ENCODE peak calls at places on chromosome 16, in nine cellular contexts. D is mucosa of descending colon; K is BJ; G is body of pancreas; Y is cardiac fibroblast; T is astrocyte of the spinal cord; Q is CD8-positive, alpha-beta T cell; A is AG10803; I is mammary epithelial cell. Z is an unnamed sample.

GRCh38 chr16:78200023-78200389 is 100.6 kb downstream of the WWOX start:
- DNase-seq in Q (no peak), G (no peak), I (no peak), D (no peak), Y (no peak), K (no peak), T (no peak), A (no peak), Z (no peak)

GRCh38 chr16:50279142-50279865 is 13.0 kb downstream of the ADCY7 start:
- DNase-seq in Q (peak), D (peak), G (peak), K (no peak), T (no peak), I (no peak), Y (no peak), A (no peak), Z (no peak)

GRCh38 chr16:22848451-22848850 is 34.5 kb downstream of the HS3ST2 start:
- DNase-seq in G (no peak), T (no peak), D (no peak), Q (no peak), Y (no peak), K (no peak), A (no peak), I (peak), Z (no peak)

GRCh38 chr16:86500708-86501510 is 9.4 kb upstream of the FOXF1 start:
- DNase-seq in G (no peak), Q (no peak), K (no peak), T (no peak), A (no peak), Y (no peak), D (no peak), I (no peak), Z (no peak)

GRCh38 chr16:88681709-88682451 is 4.4 kb downstream of the SNAI3 start:
- DNase-seq in K (no peak), Q (peak), D (peak), G (peak), A (no peak), T (no peak), I (no peak), Y (no peak), Z (no peak)

GRCh38 chr16:64121473-64121872 is 1000.4 kb downstream of the CDH11 start:
- DNase-seq in I (peak), Q (no peak), A (peak), Y (peak), G (no peak), D (no peak), K (peak), T (peak), Z (no peak)

GRCh38 chr16:53515811-53516210 is 12.8 kb upstream of the AKTIP start:
- DNase-seq in G (no peak), Q (no peak), Y (no peak), T (no peak), D (no peak), A (no peak), K (no peak), I (no peak), Z (no peak)

GRCh38 chr16:85681255-85681654 is 7.5 kb downstream of the GINS2 start:
- DNase-seq in G (no peak), D (peak), Q (no peak), Y (no peak), T (no peak), K (no peak), I (no peak), A (no peak), Z (no peak)

GRCh38 chr16:49472598-49472997 is 99.0 kb downstream of the C16orf78 start:
- DNase-seq in A (no peak), Y (no peak), G (no peak), K (no peak), T (no peak), Q (no peak), I (no peak), D (no peak), Z (no peak)

GRCh38 chr16:85422374-85423185 is 190.5 kb upstream of the GSE1 start:
- DNase-seq in D (peak), A (no peak), K (no peak), Y (no peak), G (peak), T (no peak), I (no peak), Q (no peak), Z (no peak)

GRCh38 chr16:49592507-49593422 is 219.2 kb downstream of the C16orf78 start:
- DNase-seq in I (no peak), A (peak), G (peak), T (peak), D (no peak), Y (peak), K (no peak), Q (peak), Z (no peak)

GRCh38 chr16:85201566-85201965 is 89.3 kb upstream of the CIBAR2 start:
- DNase-seq in K (no peak), D (no peak), Y (no peak), A (peak), Q (no peak), T (no peak), I (no peak), G (no peak), Z (no peak)

GRCh38 chr16:359067-359763 is 6.7 kb upstream of the AXIN1 start:
- DNase-seq in T (no peak), Q (no peak), K (no peak), G (no peak), D (peak), I (no peak), Y (no peak), A (no peak), Z (no peak)

GRCh38 chr16:56697456-56698155 is 15.3 kb downstream of the MT1X start:
- DNase-seq in I (no peak), A (no peak), Y (no peak), K (no peak), T (no peak), G (no peak), D (no peak), Q (no peak), Z (no peak)

GRCh38 chr16:69435977-69436729 is 11.7 kb downstream of the CYB5B start:
- DNase-seq in G (peak), D (no peak), Y (no peak), T (no peak), Q (no peak), A (no peak), K (no peak), I (no peak), Z (no peak)

GRCh38 chr16:86761117-86761971 is 183.0 kb downstream of the FOXL1 start:
- DNase-seq in G (peak), T (peak), Y (peak), A (peak), Q (peak), K (peak), I (peak), D (no peak), Z (no peak)

GRCh38 chr16:10202650-10203049 is 20.4 kb upstream of the GRIN2A start:
- DNase-seq in Y (no peak), Q (no peak), I (no peak), T (no peak), K (no peak), G (no peak), D (no peak), A (no peak), Z (no peak)

GRCh38 chr16:57446530-57447141 is 549 bp downstream of the CIAPIN1 start:
- DNase-seq in Q (peak), Y (peak), I (peak), K (no peak), A (peak), T (peak), G (peak), D (no peak), Z (no peak)

GRCh38 chr16:9695152-9695551 is 487.1 kb downstream of the GRIN2A start:
- DNase-seq in I (no peak), Y (no peak), G (no peak), D (no peak), T (no peak), K (no peak), A (no peak), Q (no peak), Z (no peak)

GRCh38 chr16:75789237-75789636 is 62.9 kb upstream of the CPHXL start:
- DNase-seq in T (peak), K (peak), Y (peak), I (peak), Q (no peak), G (no peak), A (peak), D (no peak), Z (peak)

GRCh38 chr16:70725912-70726828 is 40.3 kb upstream of the MTSS2 start:
- DNase-seq in I (no peak), T (no peak), D (no peak), A (no peak), K (no peak), G (no peak), Y (no peak), Q (no peak), Z (no peak)

GRCh38 chr16:34743115-34743514 is 1283.7 kb downstream of the TP53TG3F start:
- DNase-seq in Y (no peak), I (no peak), D (no peak), A (no peak), T (no peak), K (no peak), Q (no peak), G (no peak), Z (no peak)

GRCh38 chr16:23948949-23949392 is 113.2 kb downstream of the PRKCB start:
- DNase-seq in K (no peak), D (no peak), A (no peak), I (no peak), Q (peak), T (no peak), Y (no peak), G (peak), Z (no peak)

GRCh38 chr16:9160551-9160911 is 69.1 kb downstream of the HAPSTR1 start:
- DNase-seq in Q (no peak), K (no peak), A (no peak), D (no peak), I (no peak), G (no peak), Y (no peak), T (no peak), Z (no peak)

GRCh38 chr16:85234310-85235235 is 122.3 kb upstream of the CIBAR2 start:
- DNase-seq in A (peak), Q (no peak), T (peak), D (peak), I (no peak), Y (peak), K (no peak), G (peak), Z (peak)

GRCh38 chr16:87628940-87629339 is 26.6 kb downstream of the JPH3 start:
- DNase-seq in K (no peak), G (no peak), A (peak), Q (no peak), D (no peak), Y (peak), I (peak), T (no peak), Z (no peak)

GRCh38 chr16:31242197-31242596 is 17.6 kb upstream of the ITGAM start:
- DNase-seq in G (no peak), K (no peak), A (peak), T (no peak), Q (no peak), I (peak), Y (no peak), D (no peak), Z (no peak)

GRCh38 chr16:9612267-9612666 is 520.8 kb downstream of the HAPSTR1 start:
- DNase-seq in Y (no peak), T (peak), Q (no peak), D (no peak), K (no peak), I (no peak), G (no peak), A (no peak), Z (peak)

GRCh38 chr16:67942200-67942509 is 1.8 kb downstream of the LCAT start:
- DNase-seq in Y (peak), G (peak), Q (no peak), A (peak), K (no peak), I (no peak), T (peak), D (no peak), Z (no peak)

GRCh38 chr16:24721830-24722238 is 7.6 kb upstream of the TNRC6A start:
- DNase-seq in D (no peak), A (no peak), Y (no peak), G (no peak), Q (no peak), I (peak), T (no peak), K (no peak), Z (no peak)

GRCh38 chr16:68590201-68590994 is 51.3 kb downstream of the ZFP90 start:
- DNase-seq in G (peak), T (peak), A (peak), Q (peak), Y (peak), I (peak), D (peak), K (no peak), Z (peak)

GRCh38 chr16:8849411-8850011 is 19.3 kb downstream of the CARHSP1 start:
- DNase-seq in T (peak), D (no peak), K (no peak), A (no peak), I (no peak), Q (no peak), Y (peak), G (no peak), Z (no peak)

GRCh38 chr16:15502041-15502725 is 67.8 kb downstream of the BMERB1 start:
- DNase-seq in Y (peak), I (peak), T (peak), G (no peak), A (peak), D (no peak), K (peak), Q (no peak), Z (peak)

GRCh38 chr16:2969545-2970521 is 685 bp downstream of the PAQR4 start:
- DNase-seq in D (peak), G (peak), Q (peak), A (peak), T (peak), Y (peak), I (peak), K (no peak), Z (no peak)

GRCh38 chr16:60225541-60225940 is 1491.4 kb upstream of the GOT2 start:
- DNase-seq in I (no peak), T (no peak), D (no peak), K (no peak), G (no peak), Q (no peak), A (no peak), Y (no peak), Z (no peak)

DNA sequence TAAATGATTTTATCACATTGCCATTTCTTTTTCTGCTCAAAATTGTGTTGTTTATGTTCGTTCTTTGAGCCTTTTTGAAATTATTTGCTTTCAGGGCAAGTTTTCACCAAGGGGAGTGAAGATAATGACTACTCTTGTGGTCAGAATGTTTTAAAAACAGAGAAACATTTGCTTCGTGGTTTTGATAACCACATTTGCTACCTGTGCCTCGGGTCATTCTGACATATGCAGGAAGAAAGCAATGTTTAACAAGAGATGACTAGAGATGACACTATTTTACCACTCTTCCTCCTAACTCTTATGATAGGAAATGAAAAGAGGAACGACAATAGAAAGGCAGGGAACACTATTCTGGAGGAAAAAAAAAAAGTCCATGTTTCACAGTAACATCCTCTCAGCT is 1496.5 kb upstream of the GOT2 start:
- DNase-seq in Q (no peak), D (no peak), Y (no peak), I (peak), A (peak), K (no peak), G (no peak), T (no peak), Z (no peak)
- TF ChIP-seq CTCF in Q (no peak), D (no peak), Y (no peak), I (no peak), A (no peak), K (no peak), G (no peak), T (no peak), Z (no peak)

GRCh38 chr16:20903889-20904506 is 3.4 kb downstream of the LYRM1 start:
- DNase-seq in I (no peak), G (no peak), D (no peak), T (no peak), A (no peak), Q (no peak), Y (no peak), K (no peak), Z (no peak)
- H3K4me3 ChIP-seq in I (no peak), G (no peak), D (no peak), T (no peak), A (no peak), Q (no peak), Y (no peak), K (no peak), Z (no peak)

GRCh38 chr16:66357523-66357928 is 9.0 kb upstream of the CDH5 start:
- DNase-seq in K (peak), D (no peak), T (peak), I (peak), Y (peak), A (peak), G (peak), Q (no peak), Z (peak)
- TF ChIP-seq CTCF in K (peak), D (peak), T (peak), I (peak), Y (peak), A (peak), G (peak), Q (peak), Z (peak)

GRCh38 chr16:4059969-4060368 is 56.3 kb downstream of the ADCY9 start:
- DNase-seq in Q (peak), I (no peak), T (no peak), K (no peak), Y (no peak), A (no peak), G (no peak), D (no peak), Z (no peak)

GRCh38 chr16:4060823-4061222 is 55.4 kb downstream of the ADCY9 start:
- DNase-seq in G (no peak), D (no peak), Q (no peak), I (no peak), K (no peak), T (peak), A (no peak), Y (peak), Z (no peak)

GRCh38 chr16:4062212-4062802 is 53.9 kb downstream of the ADCY9 start:
- DNase-seq in D (no peak), I (no peak), Q (no peak), A (no peak), T (no peak), G (no peak), Y (no peak), K (no peak), Z (no peak)

GRCh38 chr16:4067262-4068001 is 48.8 kb downstream of the ADCY9 start:
- DNase-seq in K (peak), D (no peak), A (peak), Q (no peak), I (no peak), G (no peak), Y (peak), T (no peak), Z (no peak)

GRCh38 chr16:4064950-4065352 is 51.3 kb downstream of the ADCY9 start:
- DNase-seq in T (no peak), Q (peak), I (no peak), A (no peak), G (no peak), Y (no peak), K (no peak), D (no peak), Z (no peak)
- H3K4me3 ChIP-seq in T (no peak), Q (peak), I (no peak), A (no peak), G (no peak), Y (no peak), K (no peak), D (no peak), Z (no peak)

GRCh38 chr16:1610071-1610840 is 1.6 kb downstream of the IFT140 start:
- DNase-seq in K (peak), Q (peak), D (peak), A (peak), Y (peak), T (peak), I (peak), G (peak), Z (peak)
- TF ChIP-seq CTCF in K (no peak), Q (no peak), D (no peak), A (no peak), Y (no peak), T (no peak), I (no peak), G (no peak), Z (no peak)

DNA sequence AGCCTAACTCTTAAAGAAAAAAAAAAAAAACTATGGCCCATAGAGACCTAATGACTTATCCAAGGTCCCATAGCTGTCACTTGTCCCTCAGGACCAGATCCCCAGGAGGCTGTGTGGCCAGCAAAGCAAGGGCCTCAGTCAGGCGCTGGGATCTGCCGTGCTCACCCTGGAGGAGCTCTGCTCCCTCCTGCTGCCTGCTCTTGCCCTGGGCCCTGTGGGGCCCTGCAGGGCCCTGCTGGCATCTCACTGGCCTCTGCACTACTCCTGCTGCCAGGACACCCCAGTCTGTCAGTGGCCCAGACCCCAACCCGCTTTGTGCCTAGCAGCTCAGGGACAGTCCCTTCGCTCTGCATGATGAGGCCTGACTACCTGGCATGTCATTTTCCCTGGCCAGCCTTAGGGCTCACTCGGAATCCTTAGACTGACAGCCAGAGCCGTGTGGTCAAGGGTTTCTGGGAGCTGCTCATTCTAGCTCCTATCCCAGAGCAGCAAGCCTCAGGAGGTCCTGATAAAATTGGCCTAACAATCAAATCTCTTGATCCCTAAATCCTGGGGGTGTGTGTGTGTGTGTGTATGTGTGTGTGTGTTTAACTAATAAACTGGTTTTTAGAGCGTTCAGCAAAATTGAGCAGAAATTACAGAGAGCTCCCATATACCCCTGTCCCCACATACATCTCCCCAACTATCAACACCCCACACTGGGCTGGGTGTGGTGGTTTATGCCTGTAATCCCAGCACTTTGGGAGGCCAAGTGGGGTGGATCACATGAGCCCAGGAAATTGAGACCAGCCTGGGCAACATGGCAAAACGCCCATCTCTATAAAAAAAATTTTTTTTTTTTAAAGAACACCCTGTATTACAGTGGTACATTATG is 21.7 kb downstream of the KATNIP start:
- DNase-seq in T (no peak), I (no peak), A (no peak), Y (no peak), D (no peak), G (no peak), Q (no peak), K (no peak), Z (no peak)
- H3K4me3 ChIP-seq in T (no peak), I (no peak), A (no peak), Y (no peak), D (no peak), G (no peak), Q (no peak), K (no peak), Z (no peak)

GRCh38 chr16:19396555-19397011 is 21.1 kb upstream of the TMC5 start:
- DNase-seq in I (peak), Y (no peak), Q (no peak), K (no peak), G (peak), T (no peak), A (no peak), D (peak), Z (no peak)

GRCh38 chr16:19400709-19401108 is 17.0 kb upstream of the TMC5 start:
- DNase-seq in G (peak), Y (no peak), A (no peak), T (no peak), K (no peak), Q (no peak), I (no peak), D (no peak), Z (no peak)
- TF ChIP-seq CTCF in G (peak), Y (no peak), A (no peak), T (no peak), K (no peak), Q (no peak), I (peak), D (no peak), Z (no peak)

GRCh38 chr16:4679156-4679853 is 14.1 kb upstream of the NUDT16L1 start:
- DNase-seq in A (no peak), G (peak), I (no peak), T (no peak), Q (peak), D (peak), K (no peak), Y (no peak), Z (no peak)
- H3K4me3 ChIP-seq in A (no peak), G (no peak), I (peak), T (no peak), Q (no peak), D (no peak), K (no peak), Y (no peak), Z (no peak)

Z was measured in astrocyte of the cerebellum.